ENCODE peak calls at places on chromosomes 6 and 20, in seven cellular contexts. One of them, this sample, is unnamed.

GRCh38 chr6:31907158-31907813 is 5.4 kb upstream of the ZBTB12 start:
- DNase-seq in neuronal stem cell: no peak
- DNase-seq in RWPE2: no peak
- DNase-seq in BJ: no peak
- DNase-seq in heart left ventricle: no peak
- DNase-seq in AG09319: peak; percentile 64
- DNase-seq in stimulated activated CD4-positive, alpha-beta T cell treated with anti-CD3 and anti-CD28 coated beads, Interleukin-2, amount 100 ng/mL, for 48 hours: no peak
- DNase-seq in this sample: no peak

GRCh38 chr6:32188381-32189081 is 1.5 kb downstream of the PBX2 start:
- DNase-seq in neuronal stem cell: no peak
- DNase-seq in RWPE2: no peak
- DNase-seq in BJ: no peak
- DNase-seq in heart left ventricle: no peak
- DNase-seq in AG09319: no peak
- DNase-seq in stimulated activated CD4-positive, alpha-beta T cell treated with anti-CD3 and anti-CD28 coated beads, Interleukin-2, amount 100 ng/mL, for 48 hours: no peak
- DNase-seq in this sample: no peak

GRCh38 chr6:19838442-19839236 is 1.5 kb downstream of the ID4 start:
- DNase-seq in neuronal stem cell: peak; percentile 50
- DNase-seq in RWPE2: no peak
- DNase-seq in BJ: no peak
- DNase-seq in heart left ventricle: peak; percentile 12
- DNase-seq in AG09319: no peak
- DNase-seq in stimulated activated CD4-positive, alpha-beta T cell treated with anti-CD3 and anti-CD28 coated beads, Interleukin-2, amount 100 ng/mL, for 48 hours: no peak
- DNase-seq in this sample: no peak

GRCh38 chr6:151389640-151390275 is 1.6 kb downstream of the ZBTB2 start:
- DNase-seq in neuronal stem cell: no peak
- DNase-seq in RWPE2: no peak
- DNase-seq in BJ: peak; percentile 28
- DNase-seq in heart left ventricle: peak; percentile 80
- DNase-seq in AG09319: no peak
- DNase-seq in stimulated activated CD4-positive, alpha-beta T cell treated with anti-CD3 and anti-CD28 coated beads, Interleukin-2, amount 100 ng/mL, for 48 hours: no peak
- DNase-seq in this sample: no peak

GRCh38 chr6:117448732-117449131 is 23.0 kb upstream of the ROS1 start:
- DNase-seq in neuronal stem cell: no peak
- DNase-seq in RWPE2: peak; percentile 83
- DNase-seq in BJ: peak; percentile 83
- DNase-seq in heart left ventricle: no peak
- DNase-seq in AG09319: peak; percentile 67
- DNase-seq in stimulated activated CD4-positive, alpha-beta T cell treated with anti-CD3 and anti-CD28 coated beads, Interleukin-2, amount 100 ng/mL, for 48 hours: no peak
- DNase-seq in this sample: peak; percentile 82

GRCh38 chr20:35146299-35146921 is 726 bp downstream of the EDEM2 start:
- DNase-seq in neuronal stem cell: no peak
- DNase-seq in RWPE2: peak; percentile 82
- DNase-seq in BJ: no peak
- DNase-seq in heart left ventricle: no peak
- DNase-seq in AG09319: no peak
- DNase-seq in stimulated activated CD4-positive, alpha-beta T cell treated with anti-CD3 and anti-CD28 coated beads, Interleukin-2, amount 100 ng/mL, for 48 hours: peak; percentile 29
- DNase-seq in this sample: no peak

GRCh38 chr6:320351-321157 is 28.3 kb downstream of the DUSP22 start:
- DNase-seq in neuronal stem cell: no peak
- DNase-seq in RWPE2: no peak
- DNase-seq in BJ: no peak
- DNase-seq in heart left ventricle: no peak
- DNase-seq in AG09319: no peak
- DNase-seq in stimulated activated CD4-positive, alpha-beta T cell treated with anti-CD3 and anti-CD28 coated beads, Interleukin-2, amount 100 ng/mL, for 48 hours: no peak
- DNase-seq in this sample: no peak

GRCh38 chr6:29628419-29629281 is 4.3 kb downstream of the GABBR1 start:
- DNase-seq in neuronal stem cell: peak; percentile 78
- DNase-seq in RWPE2: peak; percentile 79
- DNase-seq in BJ: no peak
- DNase-seq in heart left ventricle: peak; percentile 78
- DNase-seq in AG09319: peak; percentile 40
- DNase-seq in stimulated activated CD4-positive, alpha-beta T cell treated with anti-CD3 and anti-CD28 coated beads, Interleukin-2, amount 100 ng/mL, for 48 hours: peak; percentile 55
- DNase-seq in this sample: peak; percentile 69

GRCh38 chr6:74731204-74731603 is 474.6 kb downstream of the COL12A1 start:
- DNase-seq in neuronal stem cell: no peak
- DNase-seq in RWPE2: no peak
- DNase-seq in BJ: no peak
- DNase-seq in heart left ventricle: no peak
- DNase-seq in AG09319: no peak
- DNase-seq in stimulated activated CD4-positive, alpha-beta T cell treated with anti-CD3 and anti-CD28 coated beads, Interleukin-2, amount 100 ng/mL, for 48 hours: no peak
- DNase-seq in this sample: no peak

GRCh38 chr20:44084439-44084838 is 102.5 kb downstream of the JPH2 start:
- DNase-seq in neuronal stem cell: no peak
- DNase-seq in RWPE2: no peak
- DNase-seq in BJ: no peak
- DNase-seq in heart left ventricle: no peak
- DNase-seq in AG09319: no peak
- DNase-seq in stimulated activated CD4-positive, alpha-beta T cell treated with anti-CD3 and anti-CD28 coated beads, Interleukin-2, amount 100 ng/mL, for 48 hours: no peak
- DNase-seq in this sample: no peak

GRCh38 chr20:37295001-37295400 is 5.5 kb downstream of the MANBAL start:
- DNase-seq in neuronal stem cell: no peak
- DNase-seq in RWPE2: peak; percentile 100
- DNase-seq in BJ: peak; percentile 97
- DNase-seq in heart left ventricle: no peak
- DNase-seq in AG09319: peak; percentile 82
- DNase-seq in stimulated activated CD4-positive, alpha-beta T cell treated with anti-CD3 and anti-CD28 coated beads, Interleukin-2, amount 100 ng/mL, for 48 hours: no peak
- DNase-seq in this sample: peak; percentile 98

GRCh38 chr6:115058414-115059211 is 715.8 kb upstream of the HS3ST5 start:
- DNase-seq in neuronal stem cell: no peak
- DNase-seq in RWPE2: no peak
- DNase-seq in BJ: no peak
- DNase-seq in heart left ventricle: no peak
- DNase-seq in AG09319: no peak
- DNase-seq in stimulated activated CD4-positive, alpha-beta T cell treated with anti-CD3 and anti-CD28 coated beads, Interleukin-2, amount 100 ng/mL, for 48 hours: no peak
- DNase-seq in this sample: no peak

GRCh38 chr6:104940238-104940880 is 16.5 kb upstream of the LIN28B start:
- DNase-seq in neuronal stem cell: no peak
- DNase-seq in RWPE2: no peak
- DNase-seq in BJ: no peak
- DNase-seq in heart left ventricle: no peak
- DNase-seq in AG09319: no peak
- DNase-seq in stimulated activated CD4-positive, alpha-beta T cell treated with anti-CD3 and anti-CD28 coated beads, Interleukin-2, amount 100 ng/mL, for 48 hours: no peak
- DNase-seq in this sample: no peak

GRCh38 chr6:25489399-25489798 is 162.6 kb upstream of the SCGN start:
- DNase-seq in neuronal stem cell: no peak
- DNase-seq in RWPE2: no peak
- DNase-seq in BJ: no peak
- DNase-seq in heart left ventricle: no peak
- DNase-seq in AG09319: no peak
- DNase-seq in stimulated activated CD4-positive, alpha-beta T cell treated with anti-CD3 and anti-CD28 coated beads, Interleukin-2, amount 100 ng/mL, for 48 hours: no peak
- DNase-seq in this sample: no peak

GRCh38 chr6:142696689-142697088 is 248.3 kb downstream of the HIVEP2 start:
- DNase-seq in neuronal stem cell: no peak
- DNase-seq in RWPE2: no peak
- DNase-seq in BJ: no peak
- DNase-seq in heart left ventricle: no peak
- DNase-seq in AG09319: no peak
- DNase-seq in stimulated activated CD4-positive, alpha-beta T cell treated with anti-CD3 and anti-CD28 coated beads, Interleukin-2, amount 100 ng/mL, for 48 hours: no peak
- DNase-seq in this sample: no peak

GRCh38 chr6:137853569-137854213 is 13.4 kb upstream of the TNFAIP3 start:
- DNase-seq in neuronal stem cell: no peak
- DNase-seq in RWPE2: no peak
- DNase-seq in BJ: peak; percentile 13
- DNase-seq in heart left ventricle: no peak
- DNase-seq in AG09319: no peak
- DNase-seq in stimulated activated CD4-positive, alpha-beta T cell treated with anti-CD3 and anti-CD28 coated beads, Interleukin-2, amount 100 ng/mL, for 48 hours: no peak
- DNase-seq in this sample: no peak

GRCh38 chr20:20407891-20408805 is 40.2 kb downstream of the INSM1 start:
- DNase-seq in neuronal stem cell: no peak
- DNase-seq in RWPE2: no peak
- DNase-seq in BJ: no peak
- DNase-seq in heart left ventricle: no peak
- DNase-seq in AG09319: no peak
- DNase-seq in stimulated activated CD4-positive, alpha-beta T cell treated with anti-CD3 and anti-CD28 coated beads, Interleukin-2, amount 100 ng/mL, for 48 hours: no peak
- DNase-seq in this sample: peak; percentile 15

GRCh38 chr6:108650781-108651180 is 90.1 kb downstream of the FOXO3 start:
- DNase-seq in neuronal stem cell: no peak
- DNase-seq in RWPE2: no peak
- DNase-seq in BJ: no peak
- DNase-seq in heart left ventricle: no peak
- DNase-seq in AG09319: no peak
- DNase-seq in stimulated activated CD4-positive, alpha-beta T cell treated with anti-CD3 and anti-CD28 coated beads, Interleukin-2, amount 100 ng/mL, for 48 hours: no peak
- DNase-seq in this sample: no peak

GRCh38 chr20:58408603-58409246 is 19.7 kb downstream of the VAPB start:
- DNase-seq in neuronal stem cell: no peak
- DNase-seq in RWPE2: no peak
- DNase-seq in BJ: no peak
- DNase-seq in heart left ventricle: no peak
- DNase-seq in AG09319: no peak
- DNase-seq in stimulated activated CD4-positive, alpha-beta T cell treated with anti-CD3 and anti-CD28 coated beads, Interleukin-2, amount 100 ng/mL, for 48 hours: no peak
- DNase-seq in this sample: no peak

GRCh38 chr20:9660236-9660868 is 146.0 kb downstream of the LAMP5 start:
- DNase-seq in neuronal stem cell: peak; percentile 57
- DNase-seq in RWPE2: no peak
- DNase-seq in BJ: no peak
- DNase-seq in heart left ventricle: no peak
- DNase-seq in AG09319: no peak
- DNase-seq in stimulated activated CD4-positive, alpha-beta T cell treated with anti-CD3 and anti-CD28 coated beads, Interleukin-2, amount 100 ng/mL, for 48 hours: peak; percentile 0
- DNase-seq in this sample: peak; percentile 2

GRCh38 chr6:131733376-131734016 is 22.7 kb upstream of the CTAGE9 start:
- DNase-seq in neuronal stem cell: no peak
- DNase-seq in RWPE2: no peak
- DNase-seq in BJ: peak; percentile 60
- DNase-seq in heart left ventricle: peak; percentile 30
- DNase-seq in AG09319: no peak
- DNase-seq in stimulated activated CD4-positive, alpha-beta T cell treated with anti-CD3 and anti-CD28 coated beads, Interleukin-2, amount 100 ng/mL, for 48 hours: no peak
- DNase-seq in this sample: peak; percentile 47

GRCh38 chr20:40807771-40808170 is 118.7 kb upstream of the MAFB start:
- DNase-seq in neuronal stem cell: no peak
- DNase-seq in RWPE2: no peak
- DNase-seq in BJ: no peak
- DNase-seq in heart left ventricle: no peak
- DNase-seq in AG09319: no peak
- DNase-seq in stimulated activated CD4-positive, alpha-beta T cell treated with anti-CD3 and anti-CD28 coated beads, Interleukin-2, amount 100 ng/mL, for 48 hours: no peak
- DNase-seq in this sample: no peak

GRCh38 chr6:155936551-155936950 is 480.9 kb upstream of the NOX3 start:
- DNase-seq in neuronal stem cell: no peak
- DNase-seq in RWPE2: no peak
- DNase-seq in BJ: no peak
- DNase-seq in heart left ventricle: peak; percentile 12
- DNase-seq in AG09319: no peak
- DNase-seq in stimulated activated CD4-positive, alpha-beta T cell treated with anti-CD3 and anti-CD28 coated beads, Interleukin-2, amount 100 ng/mL, for 48 hours: no peak
- DNase-seq in this sample: peak; percentile 36

GRCh38 chr6:16389642-16390041 is 151.3 kb downstream of the GMPR start:
- DNase-seq in neuronal stem cell: no peak
- DNase-seq in RWPE2: no peak
- DNase-seq in BJ: no peak
- DNase-seq in heart left ventricle: no peak
- DNase-seq in AG09319: no peak
- DNase-seq in stimulated activated CD4-positive, alpha-beta T cell treated with anti-CD3 and anti-CD28 coated beads, Interleukin-2, amount 100 ng/mL, for 48 hours: no peak
- DNase-seq in this sample: no peak

GRCh38 chr6:159451051-159451450 is 242.0 kb downstream of the SOD2 start:
- DNase-seq in neuronal stem cell: no peak
- DNase-seq in RWPE2: no peak
- DNase-seq in BJ: no peak
- DNase-seq in heart left ventricle: no peak
- DNase-seq in AG09319: no peak
- DNase-seq in stimulated activated CD4-positive, alpha-beta T cell treated with anti-CD3 and anti-CD28 coated beads, Interleukin-2, amount 100 ng/mL, for 48 hours: no peak
- DNase-seq in this sample: peak; percentile 33

GRCh38 chr20:24534282-24534681 is 64.9 kb downstream of the SYNDIG1 start:
- DNase-seq in neuronal stem cell: no peak
- DNase-seq in RWPE2: no peak
- DNase-seq in BJ: no peak
- DNase-seq in heart left ventricle: no peak
- DNase-seq in AG09319: no peak
- DNase-seq in stimulated activated CD4-positive, alpha-beta T cell treated with anti-CD3 and anti-CD28 coated beads, Interleukin-2, amount 100 ng/mL, for 48 hours: no peak
- DNase-seq in this sample: no peak

GRCh38 chr20:49385471-49385870 is 97.0 kb downstream of the KCNB1 start:
- DNase-seq in neuronal stem cell: no peak
- DNase-seq in RWPE2: no peak
- DNase-seq in BJ: no peak
- DNase-seq in heart left ventricle: no peak
- DNase-seq in AG09319: no peak
- DNase-seq in stimulated activated CD4-positive, alpha-beta T cell treated with anti-CD3 and anti-CD28 coated beads, Interleukin-2, amount 100 ng/mL, for 48 hours: no peak
- DNase-seq in this sample: peak; percentile 17

GRCh38 chr6:132820629-132821381 is 6.4 kb downstream of the RPS12 start:
- DNase-seq in neuronal stem cell: no peak
- DNase-seq in RWPE2: no peak
- DNase-seq in BJ: no peak
- DNase-seq in heart left ventricle: no peak
- DNase-seq in AG09319: no peak
- DNase-seq in stimulated activated CD4-positive, alpha-beta T cell treated with anti-CD3 and anti-CD28 coated beads, Interleukin-2, amount 100 ng/mL, for 48 hours: no peak
- DNase-seq in this sample: no peak

GRCh38 chr6:85008311-85009015 is 244.1 kb upstream of the TBX18 start:
- DNase-seq in neuronal stem cell: no peak
- DNase-seq in RWPE2: no peak
- DNase-seq in BJ: no peak
- DNase-seq in heart left ventricle: no peak
- DNase-seq in AG09319: no peak
- DNase-seq in stimulated activated CD4-positive, alpha-beta T cell treated with anti-CD3 and anti-CD28 coated beads, Interleukin-2, amount 100 ng/mL, for 48 hours: no peak
- DNase-seq in this sample: no peak

GRCh38 chr6:156957931-156958547 is 180.9 kb downstream of the ARID1B start:
- DNase-seq in neuronal stem cell: no peak
- DNase-seq in RWPE2: no peak
- DNase-seq in BJ: no peak
- DNase-seq in heart left ventricle: no peak
- DNase-seq in AG09319: no peak
- DNase-seq in stimulated activated CD4-positive, alpha-beta T cell treated with anti-CD3 and anti-CD28 coated beads, Interleukin-2, amount 100 ng/mL, for 48 hours: no peak
- DNase-seq in this sample: no peak

GRCh38 chr6:1913572-1913971 is 303.9 kb downstream of the FOXC1 start:
- DNase-seq in neuronal stem cell: no peak
- DNase-seq in RWPE2: no peak
- DNase-seq in BJ: no peak
- DNase-seq in heart left ventricle: no peak
- DNase-seq in AG09319: no peak
- DNase-seq in stimulated activated CD4-positive, alpha-beta T cell treated with anti-CD3 and anti-CD28 coated beads, Interleukin-2, amount 100 ng/mL, for 48 hours: no peak
- DNase-seq in this sample: no peak

GRCh38 chr6:40022867-40023266 is 88.6 kb upstream of the MOCS1 start:
- DNase-seq in neuronal stem cell: no peak
- DNase-seq in RWPE2: no peak
- DNase-seq in BJ: no peak
- DNase-seq in heart left ventricle: no peak
- DNase-seq in AG09319: no peak
- DNase-seq in stimulated activated CD4-positive, alpha-beta T cell treated with anti-CD3 and anti-CD28 coated beads, Interleukin-2, amount 100 ng/mL, for 48 hours: no peak
- DNase-seq in this sample: no peak

GRCh38 chr20:3940905-3941304 is 51.7 kb downstream of the PANK2 start:
- DNase-seq in neuronal stem cell: no peak
- DNase-seq in RWPE2: no peak
- DNase-seq in BJ: no peak
- DNase-seq in heart left ventricle: no peak
- DNase-seq in AG09319: no peak
- DNase-seq in stimulated activated CD4-positive, alpha-beta T cell treated with anti-CD3 and anti-CD28 coated beads, Interleukin-2, amount 100 ng/mL, for 48 hours: no peak
- DNase-seq in this sample: no peak

GRCh38 chr6:126267621-126268020 is 72.3 kb upstream of the CENPW start:
- DNase-seq in neuronal stem cell: no peak
- DNase-seq in RWPE2: no peak
- DNase-seq in BJ: no peak
- DNase-seq in heart left ventricle: no peak
- DNase-seq in AG09319: no peak
- DNase-seq in stimulated activated CD4-positive, alpha-beta T cell treated with anti-CD3 and anti-CD28 coated beads, Interleukin-2, amount 100 ng/mL, for 48 hours: no peak
- DNase-seq in this sample: no peak

GRCh38 chr20:45882469-45883099 is 1.6 kb downstream of the ZSWIM1 start:
- DNase-seq in neuronal stem cell: no peak
- DNase-seq in RWPE2: peak; percentile 69
- DNase-seq in BJ: no peak
- DNase-seq in heart left ventricle: no peak
- DNase-seq in AG09319: no peak
- DNase-seq in stimulated activated CD4-positive, alpha-beta T cell treated with anti-CD3 and anti-CD28 coated beads, Interleukin-2, amount 100 ng/mL, for 48 hours: no peak
- DNase-seq in this sample: no peak

GRCh38 chr6:31713991-31714684 is 1.0 kb upstream of the LY6G6D start:
- DNase-seq in neuronal stem cell: peak; percentile 44
- DNase-seq in RWPE2: no peak
- DNase-seq in BJ: no peak
- DNase-seq in heart left ventricle: no peak
- DNase-seq in AG09319: no peak
- DNase-seq in stimulated activated CD4-positive, alpha-beta T cell treated with anti-CD3 and anti-CD28 coated beads, Interleukin-2, amount 100 ng/mL, for 48 hours: no peak
- DNase-seq in this sample: no peak

GRCh38 chr6:13406051-13406477 is 77.7 kb upstream of the TBC1D7 start:
- DNase-seq in neuronal stem cell: no peak
- DNase-seq in RWPE2: no peak
- DNase-seq in BJ: no peak
- DNase-seq in heart left ventricle: no peak
- DNase-seq in AG09319: no peak
- DNase-seq in stimulated activated CD4-positive, alpha-beta T cell treated with anti-CD3 and anti-CD28 coated beads, Interleukin-2, amount 100 ng/mL, for 48 hours: no peak
- DNase-seq in this sample: no peak

GRCh38 chr6:111709615-111710398 is 104.1 kb upstream of the TRAF3IP2 start:
- DNase-seq in neuronal stem cell: peak; percentile 48
- DNase-seq in RWPE2: no peak
- DNase-seq in BJ: no peak
- DNase-seq in heart left ventricle: peak; percentile 83
- DNase-seq in AG09319: peak; percentile 54
- DNase-seq in stimulated activated CD4-positive, alpha-beta T cell treated with anti-CD3 and anti-CD28 coated beads, Interleukin-2, amount 100 ng/mL, for 48 hours: no peak
- DNase-seq in this sample: peak; percentile 49

This sample was measured in HFF-Myc.